ENCODE peak calls at places on chromosome 5, in four cellular contexts. One of them, this sample, is unnamed.

GRCh38 chr5:150783422-150783928 is 4.9 kb downstream of the SMIM3 start:
- DNase-seq in HepG2: no peak
- DNase-seq in GM12878: peak
- DNase-seq in SK-N-SH: no peak
- DNase-seq in this sample: no peak

GRCh38 chr5:115166744-115167393 is 2.8 kb downstream of the TRIM36 start:
- DNase-seq in SK-N-SH: no peak
- DNase-seq in HepG2: no peak
- DNase-seq in GM12878: no peak
- DNase-seq in this sample: no peak

GRCh38 chr5:149358294-149358651 is 427 bp downstream of the PCYOX1L start:
- DNase-seq in SK-N-SH: peak
- DNase-seq in GM12878: no peak
- DNase-seq in HepG2: no peak
- DNase-seq in this sample: no peak

GRCh38 chr5:8613078-8613685 is 744.2 kb downstream of the MTRR start:
- DNase-seq in GM12878: no peak
- DNase-seq in SK-N-SH: no peak
- DNase-seq in HepG2: peak
- DNase-seq in this sample: no peak

GRCh38 chr5:180199390-180199789 is 9.6 kb downstream of the RASGEF1C start:
- DNase-seq in HepG2: no peak
- DNase-seq in SK-N-SH: no peak
- DNase-seq in GM12878: no peak
- DNase-seq in this sample: no peak

GRCh38 chr5:1860949-1861348 is 21.8 kb downstream of the IRX4 start:
- DNase-seq in SK-N-SH: no peak
- DNase-seq in HepG2: no peak
- DNase-seq in GM12878: no peak
- DNase-seq in this sample: no peak

GRCh38 chr5:81787843-81788242 is 36.9 kb upstream of the SSBP2 start:
- DNase-seq in HepG2: no peak
- DNase-seq in GM12878: no peak
- DNase-seq in SK-N-SH: no peak
- DNase-seq in this sample: peak

GRCh38 chr5:87268126-87268969 is 665 bp downstream of the RASA1 start:
- DNase-seq in HepG2: peak
- DNase-seq in GM12878: peak
- DNase-seq in SK-N-SH: peak
- DNase-seq in this sample: peak

GRCh38 chr5:118791986-118792734 is 196.2 kb downstream of the DTWD2 start:
- DNase-seq in GM12878: peak
- DNase-seq in SK-N-SH: peak
- DNase-seq in HepG2: peak
- DNase-seq in this sample: peak

GRCh38 chr5:181109489-181110013 is 21.4 kb downstream of the OR2V1 start:
- DNase-seq in SK-N-SH: no peak
- DNase-seq in HepG2: no peak
- DNase-seq in GM12878: no peak
- DNase-seq in this sample: no peak

GRCh38 chr5:5140051-5141010 is at the start of gene ADAMTS16:
- DNase-seq in SK-N-SH: peak
- DNase-seq in GM12878: no peak
- DNase-seq in HepG2: no peak
- DNase-seq in this sample: no peak

GRCh38 chr5:72280655-72281069 is 39.4 kb downstream of the MRPS27 start:
- DNase-seq in SK-N-SH: peak
- DNase-seq in HepG2: no peak
- DNase-seq in GM12878: no peak
- DNase-seq in this sample: peak

GRCh38 chr5:169251685-169252084 is 49.3 kb downstream of the SLIT3 start:
- DNase-seq in SK-N-SH: peak
- DNase-seq in HepG2: no peak
- DNase-seq in GM12878: no peak
- DNase-seq in this sample: no peak

GRCh38 chr5:33287242-33287641 is 153.5 kb upstream of the TARS1 start:
- DNase-seq in HepG2: no peak
- DNase-seq in SK-N-SH: no peak
- DNase-seq in GM12878: no peak
- DNase-seq in this sample: no peak

GRCh38 chr5:149887622-149888183 is 56.9 kb downstream of the PDE6A start:
- DNase-seq in GM12878: no peak
- DNase-seq in HepG2: peak
- DNase-seq in SK-N-SH: no peak
- DNase-seq in this sample: peak

GRCh38 chr5:1498623-1499416 is 24.9 kb downstream of the LPCAT1 start:
- DNase-seq in HepG2: no peak
- DNase-seq in GM12878: peak
- DNase-seq in SK-N-SH: no peak
- DNase-seq in this sample: no peak

GRCh38 chr5:143374496-143375217 is 28.8 kb downstream of the NR3C1 start:
- DNase-seq in GM12878: no peak
- DNase-seq in SK-N-SH: no peak
- DNase-seq in HepG2: no peak
- DNase-seq in this sample: no peak

GRCh38 chr5:57891443-57891842 is 408.8 kb upstream of the ACTBL2 start:
- DNase-seq in HepG2: no peak
- DNase-seq in SK-N-SH: no peak
- DNase-seq in GM12878: no peak
- DNase-seq in this sample: no peak

GRCh38 chr5:66958126-66958983 is 238.2 kb downstream of the CD180 start:
- DNase-seq in SK-N-SH: no peak
- DNase-seq in GM12878: no peak
- DNase-seq in HepG2: no peak
- DNase-seq in this sample: no peak

GRCh38 chr5:17882760-17883488 is 248.7 kb downstream of the TAF11L14 start:
- DNase-seq in HepG2: no peak
- DNase-seq in SK-N-SH: no peak
- DNase-seq in GM12878: no peak
- DNase-seq in this sample: no peak

DNA sequence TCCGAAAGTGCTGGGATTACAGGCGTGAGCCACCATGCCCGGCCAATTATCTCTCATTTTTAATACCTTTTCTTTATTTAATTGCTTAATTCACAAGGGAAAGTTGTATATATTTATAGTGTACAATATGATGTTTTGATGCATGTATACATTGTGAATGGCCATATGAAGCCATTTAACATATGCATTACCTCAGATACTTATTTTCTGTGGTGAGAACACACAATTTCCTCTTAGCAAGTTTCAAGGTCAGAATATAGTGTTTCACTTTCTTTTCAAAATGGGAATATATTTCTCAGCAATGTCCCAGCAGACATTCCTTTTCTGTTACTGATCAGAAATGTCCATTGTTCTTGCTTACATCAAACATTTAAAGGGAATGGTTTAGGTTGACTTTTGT is 1596.3 kb downstream of the MAT2B start:
- DNase-seq in HepG2: no peak
- DNase-seq in GM12878: no peak
- DNase-seq in SK-N-SH: no peak
- DNase-seq in this sample: no peak
- TF ChIP-seq NFIC in HepG2: no peak
- TF ChIP-seq NFIC in GM12878: no peak
- TF ChIP-seq NFIC in SK-N-SH: no peak
- TF ChIP-seq NFIC in this sample: no peak

DNA sequence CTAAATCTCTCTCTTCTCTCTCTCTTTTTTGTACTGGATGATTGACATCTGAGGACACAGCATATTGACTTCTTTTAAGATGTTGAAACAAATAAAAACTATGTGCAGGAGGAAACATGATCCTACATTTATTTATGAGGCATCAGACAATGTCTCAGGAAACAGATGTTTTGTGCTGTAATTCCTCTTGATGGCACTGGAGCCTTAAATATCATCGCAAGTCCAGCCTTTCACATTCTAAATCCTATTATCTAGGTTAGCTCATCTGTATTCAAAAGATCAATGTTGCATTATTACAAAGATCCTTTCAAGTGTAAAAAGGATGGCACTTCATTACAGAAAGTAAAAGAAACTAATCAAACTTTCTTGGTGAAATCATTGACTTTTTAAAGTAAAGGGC is 63.9 kb downstream of the MAT2B start:
- DNase-seq in SK-N-SH: peak
- DNase-seq in HepG2: no peak
- DNase-seq in GM12878: no peak
- DNase-seq in this sample: no peak
- TF ChIP-seq NFIC in SK-N-SH: no peak
- TF ChIP-seq NFIC in HepG2: no peak
- TF ChIP-seq NFIC in GM12878: no peak
- TF ChIP-seq NFIC in this sample: no peak

DNA sequence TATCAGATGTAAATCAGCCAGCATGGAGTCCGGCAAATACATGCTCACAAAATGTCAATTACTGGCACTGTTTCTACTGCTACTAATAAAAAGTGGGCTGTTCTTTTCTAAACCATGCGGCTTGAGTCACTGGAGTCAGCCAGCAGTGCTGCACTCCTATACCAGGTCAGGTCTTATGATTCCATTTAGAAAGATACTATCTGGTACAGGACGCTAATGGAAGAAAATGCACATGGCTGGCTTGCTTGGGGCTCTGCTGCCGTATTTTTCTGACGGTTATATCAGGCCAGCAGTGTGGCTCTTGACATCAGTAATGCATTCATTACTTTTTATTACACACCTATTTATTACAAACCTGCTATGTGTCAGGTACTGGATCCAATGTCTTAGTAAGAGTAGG is 74.3 kb downstream of the NDFIP1 start:
- DNase-seq in SK-N-SH: peak
- DNase-seq in HepG2: no peak
- DNase-seq in GM12878: no peak
- DNase-seq in this sample: no peak
- TF ChIP-seq NFIC in SK-N-SH: no peak
- TF ChIP-seq NFIC in HepG2: no peak
- TF ChIP-seq NFIC in GM12878: no peak
- TF ChIP-seq NFIC in this sample: no peak

DNA sequence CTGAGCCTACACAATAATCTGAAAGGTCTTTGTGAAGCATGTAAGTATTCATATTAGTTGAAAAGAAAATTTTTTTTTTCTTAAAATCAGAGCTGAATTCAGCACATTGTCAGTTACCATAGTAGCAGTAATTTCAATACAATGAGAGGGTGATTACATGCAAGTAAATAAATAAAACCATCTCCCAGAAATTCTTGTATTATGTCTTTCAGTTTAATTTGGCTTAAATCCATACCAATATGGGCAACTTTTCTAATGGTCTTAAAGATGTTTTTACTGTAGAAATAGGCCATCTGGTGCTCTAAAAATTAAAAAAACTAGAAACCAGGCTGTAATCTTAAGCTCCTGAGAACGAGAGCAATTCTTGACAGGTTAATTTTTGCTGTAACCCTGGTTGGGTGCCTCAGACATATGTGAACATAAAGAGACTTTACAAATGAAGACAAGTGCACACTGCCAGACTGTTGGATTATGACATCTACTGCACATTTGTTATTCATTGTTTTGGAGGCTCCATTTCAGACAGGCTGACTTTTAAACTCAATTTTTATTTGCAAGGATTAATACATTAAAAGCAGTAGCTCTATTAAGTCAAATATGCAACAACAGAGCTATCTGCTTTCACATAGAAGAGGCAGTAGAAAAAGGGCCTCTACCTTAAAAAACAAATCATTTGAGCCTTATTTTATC is 246.8 kb upstream of the DAB2 start:
- DNase-seq in GM12878: no peak
- DNase-seq in SK-N-SH: no peak
- DNase-seq in HepG2: no peak
- DNase-seq in this sample: no peak
- TF ChIP-seq NFIC in GM12878: no peak
- TF ChIP-seq NFIC in SK-N-SH: no peak
- TF ChIP-seq NFIC in HepG2: no peak
- TF ChIP-seq NFIC in this sample: no peak